ENCODE peak calls at places on chromosomes 4 and X, in eight cellular contexts. Y, K, W, N, A, J, V and Q are unnamed samples.

GRCh38 chr4:14434916-14435315 is 567.4 kb upstream of the CPEB2 start:
- DNase-seq in K (no peak), J (no peak), V (no peak), W (no peak), A (no peak), N (no peak), Y (no peak), Q (no peak)

GRCh38 chrX:136497556-136498048 is at the start of gene HTATSF1:
- DNase-seq in A (no peak), J (no peak), K (no peak), V (no peak), Y (no peak), W (peak; percentile 11), N (no peak), Q (no peak)

GRCh38 chrX:148416142-148416541 is 84.3 kb upstream of the AFF2 start:
- DNase-seq in N (no peak), A (no peak), K (no peak), V (no peak), Y (no peak), J (no peak), W (no peak), Q (no peak)

GRCh38 chr4:14871676-14872430 is 130.4 kb upstream of the CPEB2 start:
- DNase-seq in Y (no peak), K (no peak), W (peak; percentile 33), J (no peak), N (no peak), V (no peak), A (no peak), Q (peak; percentile 3)

GRCh38 chrX:97021680-97022079 is 138.0 kb downstream of the RPA4 start:
- DNase-seq in Y (no peak), V (no peak), K (no peak), A (no peak), W (no peak), J (no peak), N (no peak), Q (no peak)

GRCh38 chr4:183161630-183162029 is 62.6 kb downstream of the WWC2 start:
- DNase-seq in Y (no peak), A (no peak), N (no peak), K (no peak), J (no peak), V (no peak), W (no peak), Q (no peak)

GRCh38 chr4:110510955-110511544 is 35.1 kb downstream of the ENPEP start:
- DNase-seq in K (no peak), V (no peak), J (no peak), W (peak; percentile 39), A (no peak), Y (no peak), N (no peak), Q (peak; percentile 39)

GRCh38 chr4:138870739-138871633 is 144.6 kb upstream of the NOCT start:
- DNase-seq in W (peak; percentile 66), A (peak; percentile 36), K (no peak), V (peak; percentile 29), Y (peak; percentile 41), J (no peak), N (peak; percentile 51), Q (peak; percentile 55)

GRCh38 chrX:96182366-96182765 is 502.3 kb upstream of the DIAPH2 start:
- DNase-seq in V (no peak), W (peak; percentile 26), K (no peak), Y (no peak), A (no peak), J (no peak), N (peak; percentile 2), Q (peak; percentile 2)

GRCh38 chr4:2860391-2861348 is 17.0 kb downstream of the ADD1 start:
- DNase-seq in A (no peak), K (no peak), Y (no peak), W (no peak), J (no peak), V (no peak), N (no peak), Q (peak; percentile 95)

GRCh38 chr4:121138014-121138413 is 26.1 kb downstream of the TNIP3 start:
- DNase-seq in A (no peak), Y (no peak), K (no peak), V (no peak), N (no peak), W (no peak), J (no peak), Q (no peak)

GRCh38 chr4:86092684-86093083 is 267.2 kb downstream of the MAPK10 start:
- DNase-seq in A (peak; percentile 25), J (no peak), K (no peak), N (no peak), Y (no peak), V (no peak), W (no peak), Q (no peak)

GRCh38 chr4:137755033-137755471 is 222.8 kb upstream of the PCDH18 start:
- DNase-seq in A (no peak), K (no peak), V (no peak), N (no peak), J (no peak), Y (no peak), W (peak; percentile 11), Q (no peak)

GRCh38 chr4:109798866-109799265 is 2.9 kb downstream of the CFI start:
- DNase-seq in J (no peak), Y (no peak), A (no peak), N (no peak), W (no peak), K (no peak), V (no peak), Q (no peak)

GRCh38 chr4:28093071-28093470 is 1232.4 kb downstream of the STIM2 start:
- DNase-seq in V (no peak), A (no peak), J (no peak), Y (no peak), K (no peak), N (no peak), W (no peak), Q (no peak)

GRCh38 chr4:93346840-93347239 is 481.7 kb upstream of the ATOH1 start:
- DNase-seq in K (no peak), V (no peak), J (no peak), A (no peak), Y (no peak), W (no peak), N (no peak), Q (no peak)

GRCh38 chr4:2390780-2391490 is 27.5 kb downstream of the ZFYVE28 start:
- DNase-seq in K (no peak), J (no peak), W (no peak), Y (no peak), A (no peak), V (no peak), N (no peak), Q (no peak)